ENCODE peak calls at places on chromosomes 16 and 17, in seven cellular contexts. One of them, this sample, is unnamed.

GRCh38 chr17:80513892-80514291 is 30.7 kb upstream of the RPTOR start:
- DNase-seq in HCT116: no peak
- DNase-seq in SK-N-SH: no peak
- DNase-seq in K562: no peak
- DNase-seq in GM12878: no peak
- DNase-seq in H1: no peak
- DNase-seq in HepG2: no peak
- DNase-seq in this sample: no peak

GRCh38 chr17:28717578-28718316 is at the start of gene RAB34:
- DNase-seq in HCT116: no peak
- DNase-seq in SK-N-SH: no peak
- DNase-seq in K562: no peak
- DNase-seq in GM12878: no peak
- DNase-seq in H1: peak
- DNase-seq in HepG2: no peak
- DNase-seq in this sample: no peak

GRCh38 chr17:58300336-58300735 is 19.6 kb upstream of the MPO start:
- DNase-seq in HCT116: no peak
- DNase-seq in SK-N-SH: no peak
- DNase-seq in K562: no peak
- DNase-seq in GM12878: no peak
- DNase-seq in H1: peak
- DNase-seq in HepG2: no peak
- DNase-seq in this sample: no peak

GRCh38 chr16:18800674-18801196 is 614 bp downstream of the ARL6IP1 start:
- DNase-seq in HCT116: no peak
- DNase-seq in SK-N-SH: no peak
- DNase-seq in K562: peak
- DNase-seq in GM12878: no peak
- DNase-seq in H1: no peak
- DNase-seq in HepG2: no peak
- DNase-seq in this sample: no peak

GRCh38 chr17:44065668-44066203 is 735 bp downstream of the LSM12 start:
- DNase-seq in HCT116: no peak
- DNase-seq in SK-N-SH: no peak
- DNase-seq in K562: peak
- DNase-seq in GM12878: no peak
- DNase-seq in H1: no peak
- DNase-seq in HepG2: no peak
- DNase-seq in this sample: no peak

GRCh38 chr17:36468903-36469635 is 17.4 kb upstream of the ZNHIT3 start:
- DNase-seq in HCT116: no peak
- DNase-seq in SK-N-SH: no peak
- DNase-seq in K562: no peak
- DNase-seq in GM12878: no peak
- DNase-seq in H1: no peak
- DNase-seq in HepG2: no peak
- DNase-seq in this sample: no peak

GRCh38 chr16:54817432-54817831 is 113.2 kb upstream of the IRX5 start:
- DNase-seq in HCT116: no peak
- DNase-seq in SK-N-SH: peak
- DNase-seq in K562: peak
- DNase-seq in GM12878: no peak
- DNase-seq in H1: no peak
- DNase-seq in HepG2: peak
- DNase-seq in this sample: no peak

GRCh38 chr17:73096201-73096600 is 3.7 kb upstream of the SLC39A11 start:
- DNase-seq in HCT116: no peak
- DNase-seq in SK-N-SH: no peak
- DNase-seq in K562: no peak
- DNase-seq in GM12878: no peak
- DNase-seq in H1: no peak
- DNase-seq in HepG2: no peak
- DNase-seq in this sample: no peak

GRCh38 chr17:8698142-8699050 is 46.2 kb downstream of the CCDC42 start:
- DNase-seq in HCT116: no peak
- DNase-seq in SK-N-SH: peak
- DNase-seq in K562: peak
- DNase-seq in GM12878: no peak
- DNase-seq in H1: no peak
- DNase-seq in HepG2: no peak
- DNase-seq in this sample: peak

GRCh38 chr17:70290770-70291169 is 121.4 kb downstream of the KCNJ2 start:
- DNase-seq in HCT116: no peak
- DNase-seq in SK-N-SH: no peak
- DNase-seq in K562: no peak
- DNase-seq in GM12878: no peak
- DNase-seq in H1: no peak
- DNase-seq in HepG2: no peak
- DNase-seq in this sample: no peak

GRCh38 chr17:74960739-74961342 is 11.7 kb downstream of the HID1 start:
- DNase-seq in HCT116: peak
- DNase-seq in SK-N-SH: no peak
- DNase-seq in K562: peak
- DNase-seq in GM12878: no peak
- DNase-seq in H1: peak
- DNase-seq in HepG2: peak
- DNase-seq in this sample: no peak

GRCh38 chr17:79892457-79893236 is 53.4 kb upstream of the CBX4 start:
- DNase-seq in HCT116: no peak
- DNase-seq in SK-N-SH: no peak
- DNase-seq in K562: no peak
- DNase-seq in GM12878: no peak
- DNase-seq in H1: no peak
- DNase-seq in HepG2: no peak
- DNase-seq in this sample: peak

GRCh38 chr17:33012522-33013033 is 20.9 kb downstream of the SPACA3 start:
- DNase-seq in HCT116: no peak
- DNase-seq in SK-N-SH: no peak
- DNase-seq in K562: peak
- DNase-seq in GM12878: no peak
- DNase-seq in H1: peak
- DNase-seq in HepG2: no peak
- DNase-seq in this sample: no peak

GRCh38 chr17:29124135-29124930 is 55.9 kb downstream of the MYO18A start:
- DNase-seq in HCT116: no peak
- DNase-seq in SK-N-SH: peak
- DNase-seq in K562: peak
- DNase-seq in GM12878: no peak
- DNase-seq in H1: peak
- DNase-seq in HepG2: peak
- DNase-seq in this sample: peak

GRCh38 chr17:76458580-76459490 is 5.9 kb upstream of the UBE2O start:
- DNase-seq in HCT116: peak
- DNase-seq in SK-N-SH: peak
- DNase-seq in K562: peak
- DNase-seq in GM12878: no peak
- DNase-seq in H1: peak
- DNase-seq in HepG2: peak
- DNase-seq in this sample: peak

GRCh38 chr17:67992541-67993152 is 3.6 kb downstream of the C17orf58 start:
- DNase-seq in HCT116: no peak
- DNase-seq in SK-N-SH: no peak
- DNase-seq in K562: peak
- DNase-seq in GM12878: no peak
- DNase-seq in H1: no peak
- DNase-seq in HepG2: no peak
- DNase-seq in this sample: peak

GRCh38 chr17:16282522-16282921 is 65.5 kb downstream of the PIGL start:
- DNase-seq in HCT116: peak
- DNase-seq in SK-N-SH: no peak
- DNase-seq in K562: no peak
- DNase-seq in GM12878: no peak
- DNase-seq in H1: no peak
- DNase-seq in HepG2: no peak
- DNase-seq in this sample: no peak

GRCh38 chr17:11121680-11122079 is 119.3 kb upstream of the SHISA6 start:
- DNase-seq in HCT116: no peak
- DNase-seq in SK-N-SH: no peak
- DNase-seq in K562: no peak
- DNase-seq in GM12878: no peak
- DNase-seq in H1: no peak
- DNase-seq in HepG2: no peak
- DNase-seq in this sample: no peak

GRCh38 chr17:13581925-13582324 is 19.8 kb downstream of the HS3ST3A1 start:
- DNase-seq in HCT116: no peak
- DNase-seq in SK-N-SH: no peak
- DNase-seq in K562: no peak
- DNase-seq in GM12878: no peak
- DNase-seq in H1: no peak
- DNase-seq in HepG2: no peak
- DNase-seq in this sample: no peak

GRCh38 chr17:82228278-82228841 is 482 bp upstream of the SLC16A3 start:
- DNase-seq in HCT116: no peak
- DNase-seq in SK-N-SH: no peak
- DNase-seq in K562: no peak
- DNase-seq in GM12878: no peak
- DNase-seq in H1: peak
- DNase-seq in HepG2: no peak
- DNase-seq in this sample: no peak

GRCh38 chr16:46730801-46731690 is 17.1 kb downstream of the MYLK3 start:
- DNase-seq in HCT116: no peak
- DNase-seq in SK-N-SH: no peak
- DNase-seq in K562: no peak
- DNase-seq in GM12878: no peak
- DNase-seq in H1: no peak
- DNase-seq in HepG2: no peak
- DNase-seq in this sample: no peak

DNA sequence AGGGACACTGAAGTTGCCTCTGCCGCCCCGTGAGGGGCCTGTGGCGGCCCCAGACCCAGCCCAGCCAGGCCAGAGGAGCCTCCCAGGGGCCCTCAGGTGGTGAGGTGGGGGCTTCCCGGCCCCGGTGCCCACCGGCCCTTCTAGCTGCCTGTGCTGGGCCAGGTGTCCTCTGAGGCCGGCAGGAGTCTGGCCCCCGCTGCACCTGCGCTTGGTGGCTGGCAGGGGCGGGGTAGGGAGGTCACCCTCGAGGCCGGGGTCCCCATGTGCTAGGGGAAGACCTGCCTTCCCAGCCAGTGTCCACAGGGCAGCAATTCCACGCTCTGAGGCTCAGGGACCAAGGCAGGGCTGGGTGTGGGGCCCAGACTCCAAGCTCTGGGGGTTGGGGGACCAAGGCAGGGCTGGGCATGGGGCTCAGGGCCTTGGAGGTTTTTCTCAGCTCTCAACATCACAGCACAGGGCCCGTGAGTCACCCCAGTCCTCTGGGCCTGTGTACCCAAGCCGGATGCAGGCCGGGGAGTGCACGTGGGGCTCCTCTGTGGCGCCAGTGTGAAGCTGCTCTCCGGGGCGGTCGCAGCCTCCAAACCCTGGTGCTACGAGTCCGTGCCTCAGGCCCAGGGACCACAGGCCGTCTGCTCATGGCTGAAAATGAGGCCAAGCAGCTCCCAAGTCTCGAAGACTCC is 1.3 kb upstream of the CCDC154 start:
- DNase-seq in HCT116: no peak
- DNase-seq in SK-N-SH: no peak
- DNase-seq in K562: no peak
- DNase-seq in GM12878: no peak
- DNase-seq in H1: no peak
- DNase-seq in HepG2: no peak
- DNase-seq in this sample: no peak
- TF ChIP-seq JUND in HCT116: no peak
- TF ChIP-seq JUND in SK-N-SH: no peak
- TF ChIP-seq JUND in K562: no peak
- TF ChIP-seq JUND in GM12878: no peak
- TF ChIP-seq JUND in H1: no peak
- TF ChIP-seq JUND in HepG2: no peak
- TF ChIP-seq JUND in this sample: no peak

DNA sequence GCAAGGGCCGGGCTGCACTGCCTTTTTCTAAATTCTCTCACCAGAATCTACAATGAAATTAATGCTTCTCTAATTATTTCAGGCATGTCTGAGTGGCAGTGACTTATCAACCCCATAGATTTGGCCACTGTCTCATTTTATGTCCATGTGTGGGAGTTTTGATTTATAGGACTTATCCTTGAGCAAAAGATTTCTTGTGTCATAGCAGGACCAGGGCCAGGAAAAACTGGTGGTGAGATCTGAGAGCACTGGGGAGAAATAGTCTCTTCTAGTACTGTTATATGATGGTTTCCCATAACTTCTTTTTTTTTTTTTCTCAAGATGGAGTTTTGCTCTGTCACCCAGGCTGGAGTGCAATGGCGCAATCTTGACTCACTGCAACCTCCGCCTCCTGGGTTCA is 1.5 kb upstream of the KRT23 start:
- DNase-seq in HCT116: no peak
- DNase-seq in SK-N-SH: no peak
- DNase-seq in K562: no peak
- DNase-seq in GM12878: no peak
- DNase-seq in H1: no peak
- DNase-seq in HepG2: no peak
- DNase-seq in this sample: no peak
- TF ChIP-seq JUND in HCT116: no peak
- TF ChIP-seq JUND in SK-N-SH: no peak
- TF ChIP-seq JUND in K562: no peak
- TF ChIP-seq JUND in GM12878: no peak
- TF ChIP-seq JUND in H1: no peak
- TF ChIP-seq JUND in HepG2: no peak
- TF ChIP-seq JUND in this sample: no peak

GRCh38 chr17:31390426-31390747 is 1.1 kb upstream of the RAB11FIP4 start:
- DNase-seq in HCT116: no peak
- DNase-seq in SK-N-SH: no peak
- DNase-seq in K562: no peak
- DNase-seq in GM12878: no peak
- DNase-seq in H1: no peak
- DNase-seq in HepG2: no peak
- DNase-seq in this sample: no peak
- TF ChIP-seq JUND in HCT116: no peak
- TF ChIP-seq JUND in SK-N-SH: no peak
- TF ChIP-seq JUND in K562: no peak
- TF ChIP-seq JUND in GM12878: no peak
- TF ChIP-seq JUND in H1: no peak
- TF ChIP-seq JUND in HepG2: no peak
- TF ChIP-seq JUND in this sample: no peak

GRCh38 chr16:6926762-6927161 is 405.9 kb upstream of the RBFOX1 start:
- DNase-seq in HCT116: no peak
- DNase-seq in SK-N-SH: no peak
- DNase-seq in K562: no peak
- DNase-seq in GM12878: no peak
- DNase-seq in H1: peak
- DNase-seq in HepG2: no peak
- DNase-seq in this sample: no peak
- TF ChIP-seq JUND in HCT116: no peak
- TF ChIP-seq JUND in SK-N-SH: no peak
- TF ChIP-seq JUND in K562: no peak
- TF ChIP-seq JUND in GM12878: no peak
- TF ChIP-seq JUND in H1: no peak
- TF ChIP-seq JUND in HepG2: no peak
- TF ChIP-seq JUND in this sample: no peak

This sample was measured in T47D.